ENCODE peak calls at places on chromosomes 11 and 22, in seven cellular contexts. S is NCI-H1436; G is stimulated activated CD4-positive, alpha-beta T cell treated with anti-CD3 and anti-CD28 coated beads, Interleukin-4, amount 100 ng/mL, for 1 hour; B is BJ; W is HT1080; Q is HFF-Myc; V is cardiac muscle cell. I is an unnamed sample.

GRCh38 chr11:129285387-129285786 is 90.3 kb upstream of the BARX2 start:
- DNase-seq in B (no peak), G (no peak), W (no peak), S (no peak), V (peak), Q (no peak), I (no peak)

GRCh38 chr11:16356751-16357365 is 512 bp upstream of the SOX6 start:
- DNase-seq in V (no peak), S (no peak), G (no peak), Q (no peak), W (no peak), B (no peak), I (no peak)

GRCh38 chr11:134393638-134394037 is 18.4 kb downstream of the B3GAT1 start:
- DNase-seq in V (peak), Q (no peak), W (no peak), G (no peak), B (no peak), S (no peak), I (no peak)

GRCh38 chr11:12377106-12377823 is at the start of gene PARVA:
- DNase-seq in W (peak), G (no peak), V (peak), Q (peak), S (no peak), B (no peak), I (no peak)

GRCh38 chr11:96284401-96284800 is 58.6 kb downstream of the MAML2 start:
- DNase-seq in S (no peak), W (no peak), V (no peak), Q (no peak), G (no peak), B (no peak), I (no peak)

GRCh38 chr11:97860237-97860636 is 1160.5 kb upstream of the CNTN5 start:
- DNase-seq in S (no peak), Q (no peak), G (no peak), B (no peak), W (peak), V (no peak), I (no peak)

GRCh38 chr11:65126624-65127274 is 4.6 kb downstream of the MRPL49 start:
- DNase-seq in B (no peak), G (no peak), W (no peak), Q (no peak), S (no peak), V (no peak), I (no peak)

GRCh38 chr11:76124905-76125566 is 81.3 kb downstream of the WNT11 start:
- DNase-seq in Q (no peak), B (no peak), G (no peak), V (no peak), W (no peak), S (no peak), I (no peak)

GRCh38 chr22:41857160-41857859 is 24.4 kb downstream of the SREBF2 start:
- DNase-seq in Q (peak), S (peak), B (no peak), G (peak), W (peak), V (peak), I (peak)

GRCh38 chr11:64357446-64357845 is 1.5 kb upstream of the RPS6KA4 start:
- DNase-seq in W (no peak), S (no peak), G (no peak), Q (no peak), V (no peak), B (no peak), I (no peak)

GRCh38 chr11:61429346-61429690 is 457 bp downstream of the CPSF7 start:
- DNase-seq in G (peak), W (peak), B (no peak), V (peak), Q (no peak), S (peak), I (peak)

GRCh38 chr11:12806113-12806512 is 131.9 kb downstream of the TEAD1 start:
- DNase-seq in G (no peak), S (no peak), W (no peak), V (no peak), B (no peak), Q (no peak), I (no peak)

GRCh38 chr11:95345651-95346050 is 114.6 kb upstream of the SESN3 start:
- DNase-seq in W (no peak), Q (no peak), V (no peak), B (no peak), S (no peak), G (no peak), I (no peak)

GRCh38 chr11:67416416-67417335 is 1.2 kb downstream of the CARNS1 start:
- DNase-seq in S (peak), Q (no peak), V (no peak), B (no peak), G (peak), W (no peak), I (peak)

GRCh38 chr11:64305691-64306562 is 603 bp downstream of the ESRRA start:
- DNase-seq in G (peak), W (peak), S (peak), V (peak), B (no peak), Q (no peak), I (peak)

GRCh38 chr11:124875943-124876817 is 10.9 kb downstream of the ROBO3 start:
- DNase-seq in G (peak), W (peak), V (peak), B (peak), Q (peak), S (peak), I (peak)

GRCh38 chr11:78652866-78653265 is 78.2 kb upstream of the NARS2 start:
- DNase-seq in W (no peak), B (no peak), Q (no peak), G (no peak), V (no peak), S (no peak), I (no peak)

GRCh38 chr11:5701184-5701583 is 11.6 kb downstream of the TRIM22 start:
- DNase-seq in Q (no peak), W (no peak), B (no peak), S (no peak), V (no peak), G (no peak), I (no peak)

GRCh38 chr11:118596226-118596625 is 11.2 kb upstream of the PHLDB1 start:
- DNase-seq in S (no peak), W (no peak), Q (no peak), V (no peak), B (no peak), G (no peak), I (no peak)

GRCh38 chr11:7630002-7630401 is 43.3 kb downstream of the CYB5R2 start:
- DNase-seq in V (no peak), S (no peak), Q (no peak), B (no peak), W (peak), G (no peak), I (no peak)

GRCh38 chr22:20205964-20206708 is 55.3 kb upstream of the CCDC188 start:
- DNase-seq in V (peak), Q (peak), S (peak), W (peak), G (peak), B (peak), I (peak)